ENCODE peak calls at places on chromosomes 3 and 15, in six cellular contexts. R, B, M, J, O and D are unnamed samples.

GRCh38 chr15:66567897-66568296 is 2.1 kb upstream of the LCTL start:
- DNase-seq in M (no peak), O (no peak), R (no peak), J (no peak), B (no peak), D (no peak)

GRCh38 chr3:159672728-159673471 is 315.7 kb upstream of the IL12A start:
- DNase-seq in O (no peak), J (no peak), M (no peak), B (no peak), R (peak; percentile 18), D (no peak)

GRCh38 chr3:197599089-197599765 is 43.5 kb upstream of the BDH1 start:
- DNase-seq in R (peak; percentile 70), J (peak; percentile 79), M (peak; percentile 72), B (peak; percentile 66), O (peak; percentile 88), D (no peak)

GRCh38 chr3:153970735-153971347 is 150.3 kb upstream of the ARHGEF26 start:
- DNase-seq in B (no peak), O (no peak), R (peak; percentile 4), J (no peak), M (no peak), D (no peak)

GRCh38 chr15:55387027-55387426 is 21.1 kb downstream of the CCPG1 start:
- DNase-seq in O (no peak), B (no peak), J (no peak), R (no peak), M (no peak), D (no peak)

GRCh38 chr3:182327196-182327681 is 466.1 kb upstream of the ATP11B start:
- DNase-seq in O (peak; percentile 53), J (no peak), M (no peak), R (no peak), B (no peak), D (no peak)

GRCh38 chr15:70672081-70672480 is 91.3 kb downstream of the UACA start:
- DNase-seq in R (no peak), J (no peak), O (no peak), B (no peak), M (no peak), D (no peak)

GRCh38 chr3:130786306-130786705 is 39.7 kb upstream of the PIK3R4 start:
- DNase-seq in J (no peak), B (no peak), M (no peak), O (no peak), R (no peak), D (no peak)

GRCh38 chr15:28117591-28117990 is 18.5 kb upstream of the OCA2 start:
- DNase-seq in B (no peak), M (no peak), O (no peak), R (no peak), J (no peak), D (no peak)

GRCh38 chr15:41919954-41920538 is 26.2 kb upstream of the SPTBN5 start:
- DNase-seq in R (no peak), M (peak; percentile 56), O (no peak), J (no peak), B (peak; percentile 76), D (no peak)

GRCh38 chr15:83446904-83447708 is at the start of gene SH3GL3:
- DNase-seq in R (peak; percentile 63), M (peak; percentile 77), O (peak; percentile 85), J (peak; percentile 82), B (peak; percentile 86), D (peak; percentile 70)

GRCh38 chr3:183766107-183766506 is 59.3 kb downstream of the MAP6D1 start:
- DNase-seq in M (no peak), O (no peak), R (no peak), J (no peak), B (no peak), D (no peak)

GRCh38 chr3:20225769-20226168 is 39.8 kb upstream of the SGO1 start:
- DNase-seq in M (no peak), J (peak; percentile 37), O (no peak), B (no peak), R (peak; percentile 12), D (peak; percentile 13)

GRCh38 chr15:101689901-101690300 is 34.4 kb downstream of the TARS3 start:
- DNase-seq in O (no peak), R (no peak), B (no peak), M (no peak), J (no peak), D (no peak)

GRCh38 chr3:179189764-179190163 is 41.6 kb downstream of the PIK3CA start:
- DNase-seq in O (no peak), R (no peak), J (no peak), M (no peak), B (no peak), D (no peak)

GRCh38 chr15:77031376-77032050 is 36.6 kb downstream of the PSTPIP1 start:
- DNase-seq in O (peak; percentile 40), R (no peak), M (no peak), J (no peak), B (peak; percentile 19), D (no peak)

GRCh38 chr15:38823272-38823671 is 258.7 kb upstream of the RASGRP1 start:
- DNase-seq in B (no peak), M (no peak), R (no peak), J (no peak), O (no peak), D (no peak)

GRCh38 chr3:112092439-112093179 is 6.4 kb downstream of the C3orf52 start:
- DNase-seq in J (no peak), M (no peak), B (no peak), O (no peak), R (no peak), D (no peak)
- TF ChIP-seq POLR2A in J (no peak), M (no peak), B (no peak), O (no peak), R (no peak), D (no peak)

GRCh38 chr3:187264051-187264450 is 27.5 kb downstream of the MASP1 start:
- DNase-seq in O (no peak), B (no peak), R (peak; percentile 14), M (no peak), J (no peak), D (no peak)
- TF ChIP-seq POLR2A in O (no peak), B (no peak), R (no peak), M (no peak), J (no peak), D (no peak)

GRCh38 chr15:59002418-59002859 is 15.0 kb downstream of the RNF111 start:
- DNase-seq in O (no peak), J (no peak), B (no peak), M (no peak), R (no peak), D (no peak)

GRCh38 chr15:58994906-58995453 is 7.5 kb downstream of the RNF111 start:
- DNase-seq in M (no peak), O (no peak), B (no peak), R (no peak), J (no peak), D (no peak)

GRCh38 chr15:59001946-59002345 is 14.5 kb downstream of the RNF111 start:
- DNase-seq in J (no peak), O (no peak), R (no peak), M (no peak), B (no peak), D (no peak)

GRCh38 chr15:59005579-59005978 is 18.1 kb downstream of the RNF111 start:
- DNase-seq in M (no peak), J (no peak), O (no peak), R (no peak), B (no peak), D (no peak)

DNA sequence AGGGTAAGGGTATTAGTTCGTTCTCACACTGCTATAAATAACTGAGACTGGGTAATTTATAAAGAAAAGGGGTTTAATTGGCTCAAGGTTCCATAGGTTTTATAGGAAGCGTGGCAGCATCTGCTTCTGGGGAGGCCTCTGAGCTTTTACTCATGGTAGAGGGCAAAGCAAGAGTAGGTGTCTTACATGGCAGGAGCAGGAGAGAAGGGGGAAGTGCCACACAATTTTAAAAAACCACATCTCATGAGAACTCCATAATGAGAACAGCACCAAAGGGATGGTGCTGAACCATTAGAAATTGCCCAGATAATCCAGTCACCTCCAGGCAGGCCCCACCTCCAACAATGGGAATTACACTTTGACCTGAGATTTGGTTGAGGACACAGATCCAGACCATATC is 12.2 kb downstream of the RNF111 start:
- DNase-seq in O (no peak), R (no peak), J (no peak), B (no peak), M (no peak), D (no peak)
- TF ChIP-seq POLR2A in O (no peak), R (no peak), J (no peak), B (no peak), M (no peak), D (no peak)

DNA sequence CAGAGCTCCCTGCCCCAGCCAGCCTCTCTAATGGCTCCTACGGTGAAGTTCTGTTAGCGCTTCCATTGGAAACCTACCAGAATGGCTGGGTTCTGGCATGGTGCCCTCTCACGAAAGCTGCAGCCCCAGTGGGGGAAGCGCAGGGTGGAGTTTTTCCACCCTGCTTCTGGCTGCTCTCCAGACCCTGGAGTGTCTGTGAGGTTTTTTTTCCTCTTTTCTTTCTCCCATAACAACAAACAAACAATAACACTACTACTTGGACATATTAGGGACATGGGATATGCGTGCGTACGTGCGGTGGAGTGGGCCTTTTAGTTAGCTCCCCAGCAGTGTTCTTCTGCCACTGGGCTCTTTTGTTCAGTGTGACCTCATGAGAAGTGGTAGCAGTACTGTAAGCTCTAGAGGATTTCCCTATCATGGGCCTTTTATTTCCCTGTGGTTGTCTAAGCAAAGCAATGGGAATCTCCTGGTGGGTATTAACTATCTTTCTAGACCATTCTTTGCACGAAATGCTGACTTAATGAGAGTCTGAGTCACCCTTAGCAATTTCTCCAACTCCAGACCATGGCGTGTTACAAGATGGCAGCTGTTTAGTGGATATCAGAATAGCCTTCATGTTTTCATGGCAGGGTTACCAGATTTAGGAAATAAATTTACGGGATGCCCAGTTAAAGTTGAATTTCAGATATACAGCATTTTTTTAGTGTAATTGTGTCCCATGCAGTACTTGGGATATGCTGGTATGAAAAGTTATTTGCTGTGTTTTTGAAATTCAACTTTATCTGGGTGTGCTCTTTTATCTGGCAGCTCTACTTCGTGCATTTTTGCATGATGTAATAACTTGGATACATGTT is 162.0 kb downstream of the FNDC3B start:
- DNase-seq in R (no peak), J (peak; percentile 60), B (peak; percentile 91), O (no peak), M (peak; percentile 75), D (peak; percentile 70)
- TF ChIP-seq POLR2A in R (no peak), J (no peak), B (no peak), O (no peak), M (no peak), D (peak; percentile 32)

GRCh38 chr3:171862993-171863521 is 19.9 kb downstream of the TMEM212 start:
- DNase-seq in J (no peak), R (no peak), M (no peak), O (no peak), B (no peak), D (no peak)
- TF ChIP-seq POLR2A in J (no peak), R (no peak), M (no peak), O (no peak), B (no peak), D (no peak)

DNA sequence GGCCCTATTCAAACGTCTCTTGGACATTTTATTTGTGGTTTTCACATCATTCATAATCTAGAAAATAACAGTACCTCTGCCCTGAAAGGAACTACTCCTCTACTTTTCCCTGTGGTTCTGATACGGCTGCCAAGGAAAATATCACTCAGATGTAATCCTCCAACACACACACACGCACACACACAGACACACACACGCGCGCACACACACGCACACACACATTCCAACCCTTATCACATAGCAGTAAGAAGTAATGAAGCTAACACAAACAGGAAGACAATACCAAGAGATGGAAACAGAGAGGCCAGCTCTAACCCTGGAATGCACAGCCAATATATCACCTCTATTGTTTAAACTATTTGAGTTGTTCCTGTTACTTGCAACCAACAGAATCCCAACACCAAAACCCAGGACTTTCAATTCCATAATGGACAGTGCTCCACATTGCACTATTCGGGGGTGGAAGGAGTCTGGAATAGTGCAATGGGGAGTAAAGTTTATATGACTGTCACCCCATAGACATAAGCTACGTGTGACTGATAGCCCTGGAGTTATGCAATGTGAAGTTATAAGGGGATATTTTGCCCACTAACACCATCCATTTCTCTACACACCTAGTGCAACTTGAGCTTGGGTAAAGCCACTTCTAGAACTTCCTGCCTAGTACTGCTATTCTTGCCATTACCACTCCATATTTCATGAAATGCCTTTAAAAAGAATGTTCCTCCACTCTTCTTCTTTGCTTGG is 71.3 kb upstream of the FNDC3B start:
- DNase-seq in J (no peak), B (no peak), R (no peak), M (no peak), O (no peak), D (no peak)
- TF ChIP-seq POLR2A in J (no peak), B (no peak), R (no peak), M (no peak), O (no peak), D (no peak)